ENCODE peak calls at places on chromosomes 2 and 18, in six cellular contexts. F is IMR-90, M is H9, E is H1, W is mesenchymal stem cell, D is trophoblast cell. K is an unnamed sample.

GRCh38 chr2:67486041-67486796 is 89.1 kb downstream of the ETAA1 start:
- DNase-seq in W (no peak), M (no peak), D (peak; percentile 37), F (peak; percentile 32), E (no peak), K (no peak)

GRCh38 chr2:129174143-129174542 is 805.3 kb upstream of the RAB6C start:
- DNase-seq in E (no peak), M (no peak), F (no peak), W (no peak), D (no peak), K (no peak)

GRCh38 chr2:19198376-19198775 is 160.0 kb downstream of the OSR1 start:
- DNase-seq in W (no peak), M (no peak), E (no peak), D (no peak), F (peak; percentile 28), K (no peak)

GRCh38 chr2:105455488-105455991 is 56.7 kb upstream of the FHL2 start:
- DNase-seq in M (no peak), D (peak; percentile 88), W (peak; percentile 95), E (no peak), F (peak; percentile 92), K (no peak)

GRCh38 chr2:112938904-112939303 is 27.9 kb downstream of the IL37 start:
- DNase-seq in D (no peak), W (peak; percentile 17), F (peak; percentile 13), M (no peak), E (no peak), K (no peak)

GRCh38 chr2:60152226-60152833 is 401.1 kb downstream of the BCL11A start:
- DNase-seq in E (no peak), F (peak; percentile 12), W (peak; percentile 6), M (no peak), D (peak; percentile 82), K (no peak)

GRCh38 chr18:3709166-3709565 is 259.2 kb downstream of the TGIF1 start:
- DNase-seq in F (no peak), M (no peak), E (no peak), D (no peak), W (no peak), K (no peak)

GRCh38 chr2:19850056-19850455 is 51.7 kb downstream of the TTC32 start:
- DNase-seq in D (no peak), E (no peak), M (peak; percentile 5), F (no peak), W (no peak), K (no peak)

GRCh38 chr2:108345941-108346340 is 31.8 kb upstream of the SULT1C4 start:
- DNase-seq in M (no peak), E (no peak), D (no peak), F (no peak), W (no peak), K (no peak)

GRCh38 chr2:146246017-146246733 is 1598.7 kb upstream of the ACVR2A start:
- DNase-seq in W (peak; percentile 50), E (no peak), D (no peak), M (no peak), F (peak; percentile 72), K (no peak)

GRCh38 chr2:231433990-231434389 is 30.3 kb downstream of the NCL start:
- DNase-seq in F (no peak), W (no peak), M (no peak), D (no peak), E (no peak), K (no peak)

GRCh38 chr2:121080013-121080772 is 204.8 kb downstream of the TFCP2L1 start:
- DNase-seq in M (peak; percentile 81), D (peak; percentile 81), F (peak; percentile 34), W (peak; percentile 65), E (no peak), K (peak; percentile 86)

GRCh38 chr2:137672961-137673552 is 291.2 kb upstream of the HNMT start:
- DNase-seq in W (no peak), E (no peak), M (no peak), D (no peak), F (no peak), K (no peak)

GRCh38 chr2:137674991-137675390 is 289.3 kb upstream of the HNMT start:
- DNase-seq in W (no peak), D (no peak), M (no peak), E (no peak), F (no peak), K (no peak)

GRCh38 chr2:137675584-137676327 is 288.5 kb upstream of the HNMT start:
- DNase-seq in D (no peak), E (no peak), W (no peak), F (no peak), M (no peak), K (no peak)

GRCh38 chr2:137677466-137677865 is 286.8 kb upstream of the HNMT start:
- DNase-seq in F (no peak), W (no peak), E (no peak), D (no peak), M (no peak), K (no peak)

GRCh38 chr2:137676348-137676747 is 287.9 kb upstream of the HNMT start:
- DNase-seq in D (no peak), W (no peak), F (no peak), M (no peak), E (no peak), K (no peak)
- H3K14ac ChIP-seq in D (no peak overlapping the region), W (no peak overlapping the region), F (no peak overlapping the region), M (no peak overlapping the region), E (no peak overlapping the region), K (no peak overlapping the region)

GRCh38 chr18:28439870-28440269 is 262.9 kb upstream of the CDH2 start:
- DNase-seq in W (no peak), M (no peak), D (no peak), F (no peak), E (no peak), K (no peak)
- H3K14ac ChIP-seq in W (no peak overlapping the region), M (no peak overlapping the region), D (no peak overlapping the region), F (no peak overlapping the region), E (no peak overlapping the region), K (no peak overlapping the region)

GRCh38 chr18:71252351-71252862 is 963.6 kb downstream of the SOCS6 start:
- DNase-seq in E (no peak), W (no peak), F (no peak), D (no peak), M (no peak), K (no peak)

GRCh38 chr18:71250191-71250590 is 961.3 kb downstream of the SOCS6 start:
- DNase-seq in D (no peak), M (no peak), E (no peak), F (no peak), W (no peak), K (no peak)

GRCh38 chr18:71249791-71250190 is 960.9 kb downstream of the SOCS6 start:
- DNase-seq in W (no peak), E (no peak), D (no peak), F (no peak), M (no peak), K (no peak)
- H3K14ac ChIP-seq in W (no peak overlapping the region), E (no peak overlapping the region), D (no peak overlapping the region), F (no peak overlapping the region), M (no peak overlapping the region), K (no peak overlapping the region)

GRCh38 chr2:196591004-196591403 is 48.5 kb upstream of the CCDC150 start:
- DNase-seq in M (no peak), F (no peak), E (no peak), D (no peak), W (no peak), K (no peak)

GRCh38 chr2:196592912-196593881 is 46.3 kb upstream of the CCDC150 start:
- DNase-seq in E (no peak), F (peak; percentile 57), M (peak; percentile 66), W (peak; percentile 71), D (peak; percentile 58), K (peak; percentile 62)

GRCh38 chr2:196592331-196592911 is 47.1 kb upstream of the CCDC150 start:
- DNase-seq in M (peak; percentile 67), D (peak; percentile 52), W (peak; percentile 60), E (no peak), F (peak; percentile 49), K (peak; percentile 41)

GRCh38 chr2:196590286-196590685 is 49.2 kb upstream of the CCDC150 start:
- DNase-seq in D (peak; percentile 50), M (no peak), W (no peak), F (peak; percentile 18), E (no peak), K (no peak)

GRCh38 chr2:196591621-196592022 is 47.9 kb upstream of the CCDC150 start:
- DNase-seq in D (no peak), M (no peak), W (no peak), F (no peak), E (no peak), K (no peak)
- H3K14ac ChIP-seq in D (no peak overlapping the region), M (no peak overlapping the region), W (no peak overlapping the region), F (no peak overlapping the region), E (no peak overlapping the region), K (no peak overlapping the region)

GRCh38 chr2:134714228-134714627 is 4.6 kb downstream of the TMEM163 start:
- DNase-seq in M (no peak), F (no peak), W (no peak), D (no peak), E (no peak), K (no peak)
- H3K14ac ChIP-seq in M (no peak overlapping the region), F (no peak overlapping the region), W (no peak overlapping the region), D (no peak overlapping the region), E (no peak overlapping the region), K (no peak overlapping the region)